ENCODE peak calls at places on chromosome 20, in five cellular contexts. One of them, this sample, is unnamed.

GRCh38 chr20:50169329-50169823 is 15.9 kb upstream of the PEDS1 start:
- DNase-seq in K562: peak
- DNase-seq in HCT116: no peak
- DNase-seq in WTC11: peak
- DNase-seq in H1: peak
- DNase-seq in this sample: peak

GRCh38 chr20:31515072-31515774 is 981 bp downstream of the HM13 start:
- DNase-seq in K562: no peak
- DNase-seq in H1: no peak
- DNase-seq in WTC11: no peak
- DNase-seq in HCT116: no peak
- DNase-seq in this sample: no peak

GRCh38 chr20:39851459-39851858 is 837.6 kb downstream of the MAFB start:
- DNase-seq in H1: no peak
- DNase-seq in HCT116: no peak
- DNase-seq in K562: no peak
- DNase-seq in WTC11: no peak
- DNase-seq in this sample: no peak

GRCh38 chr20:62066339-62066982 is 780 bp upstream of the TAF4 start:
- DNase-seq in K562: peak
- DNase-seq in HCT116: no peak
- DNase-seq in H1: peak
- DNase-seq in WTC11: peak
- DNase-seq in this sample: peak

GRCh38 chr20:9668356-9668755 is 154.0 kb downstream of the LAMP5 start:
- DNase-seq in K562: no peak
- DNase-seq in H1: no peak
- DNase-seq in HCT116: no peak
- DNase-seq in WTC11: no peak
- DNase-seq in this sample: no peak

GRCh38 chr20:50285376-50286173 is 94.9 kb downstream of the CEBPB start:
- DNase-seq in K562: no peak
- DNase-seq in HCT116: no peak
- DNase-seq in WTC11: no peak
- DNase-seq in H1: no peak
- DNase-seq in this sample: peak

GRCh38 chr20:12555369-12555768 is 453.4 kb upstream of the SPTLC3 start:
- DNase-seq in HCT116: no peak
- DNase-seq in K562: no peak
- DNase-seq in H1: no peak
- DNase-seq in WTC11: no peak
- DNase-seq in this sample: no peak

GRCh38 chr20:16708590-16708989 is 21.2 kb upstream of the SNRPB2 start:
- DNase-seq in WTC11: no peak
- DNase-seq in HCT116: no peak
- DNase-seq in H1: no peak
- DNase-seq in K562: no peak
- DNase-seq in this sample: no peak

GRCh38 chr20:21623074-21623780 is 82.2 kb upstream of the PAX1 start:
- DNase-seq in WTC11: no peak
- DNase-seq in K562: no peak
- DNase-seq in HCT116: no peak
- DNase-seq in H1: no peak
- DNase-seq in this sample: no peak

GRCh38 chr20:61252601-61253263 is 671 bp downstream of the CDH4 start:
- DNase-seq in H1: peak
- DNase-seq in K562: no peak
- DNase-seq in HCT116: no peak
- DNase-seq in WTC11: no peak
- DNase-seq in this sample: peak

GRCh38 chr20:58888521-58889333 is 36.2 kb downstream of the GNAS start:
- DNase-seq in WTC11: peak
- DNase-seq in H1: peak
- DNase-seq in K562: peak
- DNase-seq in HCT116: no peak
- DNase-seq in this sample: peak

GRCh38 chr20:4082406-4083102 is 67.2 kb upstream of the RNF24 start:
- DNase-seq in HCT116: no peak
- DNase-seq in WTC11: peak
- DNase-seq in K562: peak
- DNase-seq in H1: no peak
- DNase-seq in this sample: no peak
- TF ChIP-seq SP1 in HCT116: no peak
- TF ChIP-seq SP1 in WTC11: no peak
- TF ChIP-seq SP1 in K562: no peak
- TF ChIP-seq SP1 in H1: no peak
- TF ChIP-seq SP1 in this sample: no peak

GRCh38 chr20:44284032-44284431 is 27.0 kb downstream of the FITM2 start:
- DNase-seq in WTC11: no peak
- DNase-seq in H1: no peak
- DNase-seq in K562: no peak
- DNase-seq in HCT116: no peak
- DNase-seq in this sample: no peak
- TF ChIP-seq SP1 in WTC11: no peak
- TF ChIP-seq SP1 in H1: no peak
- TF ChIP-seq SP1 in K562: no peak
- TF ChIP-seq SP1 in HCT116: no peak
- TF ChIP-seq SP1 in this sample: no peak

DNA sequence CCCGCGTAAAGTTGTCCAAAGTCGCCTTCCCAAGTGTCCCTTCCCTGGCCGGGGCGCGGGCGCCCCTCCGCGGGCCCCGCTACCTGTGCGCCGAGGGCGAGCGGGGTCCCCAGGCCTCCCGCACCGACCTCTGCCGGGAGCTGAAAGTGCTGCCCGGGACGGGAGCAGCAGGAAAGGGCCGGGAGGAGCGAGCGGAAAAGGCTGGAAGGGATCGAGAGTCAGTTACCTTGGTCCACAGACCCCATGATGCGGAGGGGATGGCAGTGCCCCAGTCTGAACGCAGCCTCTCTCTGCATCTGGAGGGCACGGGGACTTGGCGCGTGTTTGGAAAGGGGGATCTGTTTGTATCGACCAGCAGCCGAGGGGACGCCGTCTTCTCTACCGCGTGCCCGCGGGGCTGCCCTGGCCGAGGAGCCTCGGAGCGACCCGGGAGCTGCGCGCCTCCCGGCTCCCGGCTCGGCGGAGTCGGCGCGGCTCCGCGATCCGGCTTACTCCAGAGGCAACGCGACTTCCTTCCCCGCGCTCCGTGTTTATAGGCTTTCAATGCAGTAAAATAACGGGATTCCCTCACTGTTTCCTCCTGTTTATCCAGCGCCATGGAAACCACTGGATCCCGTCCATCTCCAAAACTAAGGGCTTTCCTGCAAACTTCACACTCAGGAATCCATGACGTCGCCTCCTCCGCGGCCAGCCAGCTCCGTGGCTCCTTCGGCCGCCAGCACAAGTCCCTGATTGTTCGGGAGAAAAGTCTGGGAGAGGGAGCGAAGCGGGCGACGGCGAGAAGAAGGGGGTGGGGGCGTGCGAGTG is 20.0 kb upstream of the NFATC2 start:
- DNase-seq in H1: peak
- DNase-seq in HCT116: peak
- DNase-seq in WTC11: peak
- DNase-seq in K562: no peak
- DNase-seq in this sample: peak
- TF ChIP-seq SP1 in H1: no peak
- TF ChIP-seq SP1 in HCT116: no peak
- TF ChIP-seq SP1 in WTC11: no peak
- TF ChIP-seq SP1 in K562: no peak
- TF ChIP-seq SP1 in this sample: no peak

GRCh38 chr20:57686931-57687652 is 22.7 kb downstream of the PMEPA1 start:
- DNase-seq in H1: no peak
- DNase-seq in WTC11: no peak
- DNase-seq in K562: no peak
- DNase-seq in HCT116: no peak
- DNase-seq in this sample: no peak
- TF ChIP-seq SP1 in H1: no peak
- TF ChIP-seq SP1 in WTC11: no peak
- TF ChIP-seq SP1 in K562: no peak
- TF ChIP-seq SP1 in HCT116: no peak
- TF ChIP-seq SP1 in this sample: no peak

DNA sequence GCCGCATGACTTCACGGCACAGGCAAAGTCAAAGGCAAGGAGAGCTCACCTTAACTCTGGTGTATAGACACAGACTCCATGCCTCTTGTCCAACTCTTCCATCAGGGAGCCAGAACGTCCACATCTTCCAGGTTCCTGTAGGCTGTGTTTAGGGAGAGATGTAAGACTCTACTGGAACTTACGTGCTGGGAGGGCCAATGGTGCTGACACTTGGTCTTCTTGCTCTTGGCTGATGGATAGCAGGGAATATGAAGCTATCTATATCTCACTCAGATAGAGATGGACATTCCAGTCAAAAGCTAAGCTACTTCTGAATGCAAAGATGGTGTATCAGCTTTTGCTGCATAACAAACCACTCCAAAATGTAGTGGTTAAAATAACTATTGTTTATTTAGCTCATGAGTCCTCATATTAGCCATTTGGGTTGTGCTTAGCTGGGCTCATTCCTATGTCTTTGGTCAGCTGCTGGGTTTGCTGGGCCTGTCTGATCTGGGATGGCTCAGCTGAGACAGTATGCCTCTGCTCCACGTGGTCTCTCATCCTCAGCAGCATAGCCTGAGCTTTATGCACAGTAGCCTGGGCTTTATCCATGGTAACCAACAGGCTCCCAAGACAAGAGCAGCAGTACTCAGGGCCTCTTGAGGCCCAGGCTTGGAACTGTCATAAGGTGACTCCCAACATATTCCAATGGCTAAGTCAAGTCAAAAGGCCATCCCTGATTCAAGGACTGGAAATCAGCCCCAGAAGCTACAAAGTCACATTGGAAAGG is 111.6 kb downstream of the SNX5 start:
- DNase-seq in WTC11: no peak
- DNase-seq in K562: no peak
- DNase-seq in HCT116: no peak
- DNase-seq in H1: no peak
- DNase-seq in this sample: no peak
- TF ChIP-seq SP1 in WTC11: no peak
- TF ChIP-seq SP1 in K562: no peak
- TF ChIP-seq SP1 in HCT116: no peak
- TF ChIP-seq SP1 in H1: no peak
- TF ChIP-seq SP1 in this sample: no peak

GRCh38 chr20:52572687-52573086 is 381.1 kb upstream of the ZFP64 start:
- DNase-seq in H1: no peak
- DNase-seq in HCT116: no peak
- DNase-seq in K562: no peak
- DNase-seq in WTC11: no peak
- DNase-seq in this sample: no peak
- TF ChIP-seq SP1 in H1: no peak
- TF ChIP-seq SP1 in HCT116: no peak
- TF ChIP-seq SP1 in K562: no peak
- TF ChIP-seq SP1 in WTC11: no peak
- TF ChIP-seq SP1 in this sample: no peak

GRCh38 chr20:57663681-57664451 is 43.6 kb upstream of the ZBP1 start:
- DNase-seq in WTC11: peak
- DNase-seq in H1: no peak
- DNase-seq in K562: no peak
- DNase-seq in HCT116: no peak
- DNase-seq in this sample: no peak
- TF ChIP-seq SP1 in WTC11: no peak
- TF ChIP-seq SP1 in H1: no peak
- TF ChIP-seq SP1 in K562: no peak
- TF ChIP-seq SP1 in HCT116: no peak
- TF ChIP-seq SP1 in this sample: no peak

DNA sequence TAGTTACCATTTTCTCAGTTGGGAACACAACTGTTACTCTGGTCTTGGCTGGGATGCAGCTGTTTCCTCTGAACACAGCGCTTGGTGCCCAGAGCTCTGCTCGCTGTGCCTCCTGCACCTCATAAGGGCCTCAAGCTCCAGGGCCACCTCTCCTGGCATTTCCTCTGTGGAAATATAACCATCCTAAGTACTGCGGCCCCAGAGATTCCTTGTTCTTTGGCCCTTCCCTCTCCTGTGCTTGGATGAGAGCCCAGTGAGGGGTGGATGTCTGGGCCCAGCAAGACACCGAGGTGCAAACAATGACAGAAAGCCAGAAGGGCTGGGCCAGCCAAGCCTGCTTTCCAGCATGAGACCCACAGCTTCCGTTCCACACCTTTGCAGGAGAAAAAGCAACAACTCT is 169.9 kb upstream of the CST7 start:
- DNase-seq in H1: no peak
- DNase-seq in WTC11: no peak
- DNase-seq in K562: no peak
- DNase-seq in HCT116: no peak
- DNase-seq in this sample: no peak
- TF ChIP-seq SP1 in H1: no peak
- TF ChIP-seq SP1 in WTC11: no peak
- TF ChIP-seq SP1 in K562: no peak
- TF ChIP-seq SP1 in HCT116: no peak
- TF ChIP-seq SP1 in this sample: no peak